ENCODE peak calls at places on chromosome 1, in four cellular contexts. One of them, this sample, is unnamed.
A peak's percentile ranks its signal among the peaks of the same experiment; 100 is the strongest.

GRCh38 chr1:55582078-55582477 is 366.9 kb upstream of the USP24 start:
- DNase-seq in H9: no peak
- DNase-seq in SHP77: no peak
- DNase-seq in Calu3: no peak
- DNase-seq in this sample: no peak

GRCh38 chr1:116118471-116118870 is 7.3 kb downstream of the MAB21L3 start:
- DNase-seq in H9: no peak
- DNase-seq in Calu3: no peak
- DNase-seq in SHP77: no peak
- DNase-seq in this sample: no peak

GRCh38 chr1:25782608-25783201 is 17.3 kb upstream of the SELENON start:
- DNase-seq in H9: no peak
- DNase-seq in Calu3: no peak
- DNase-seq in SHP77: no peak
- DNase-seq in this sample: no peak

GRCh38 chr1:231322880-231323530 is 14.6 kb downstream of the EXOC8 start:
- DNase-seq in Calu3: no peak
- DNase-seq in H9: no peak
- DNase-seq in SHP77: no peak
- DNase-seq in this sample: no peak

GRCh38 chr1:172417552-172417951 is 2.9 kb upstream of the C1orf105 start:
- DNase-seq in H9: no peak
- DNase-seq in Calu3: no peak
- DNase-seq in SHP77: no peak
- DNase-seq in this sample: no peak

GRCh38 chr1:150548632-150549495 is at the start of gene ADAMTSL4:
- DNase-seq in Calu3: peak; percentile 69
- DNase-seq in H9: peak; percentile 51
- DNase-seq in SHP77: peak; percentile 64
- DNase-seq in this sample: peak; percentile 80

GRCh38 chr1:168335500-168335899 is 54.8 kb downstream of the TBX19 start:
- DNase-seq in SHP77: no peak
- DNase-seq in H9: no peak
- DNase-seq in Calu3: no peak
- DNase-seq in this sample: no peak

GRCh38 chr1:115764541-115764940 is 4.0 kb downstream of the CASQ2 start:
- DNase-seq in H9: no peak
- DNase-seq in SHP77: no peak
- DNase-seq in Calu3: peak; percentile 64
- DNase-seq in this sample: peak; percentile 7

GRCh38 chr1:154326546-154327465 is 1.5 kb downstream of the ATP8B2 start:
- DNase-seq in SHP77: no peak
- DNase-seq in H9: peak; percentile 27
- DNase-seq in Calu3: no peak
- DNase-seq in this sample: peak; percentile 40

GRCh38 chr1:226985839-226986463 is 45.9 kb downstream of the COQ8A start:
- DNase-seq in SHP77: no peak
- DNase-seq in Calu3: no peak
- DNase-seq in H9: peak; percentile 31
- DNase-seq in this sample: no peak

GRCh38 chr1:232704694-232705680 is 75.1 kb upstream of the SIPA1L2 start:
- DNase-seq in H9: no peak
- DNase-seq in Calu3: peak; percentile 31
- DNase-seq in SHP77: peak; percentile 31
- DNase-seq in this sample: peak; percentile 38

GRCh38 chr1:226682841-226683800 is 56.0 kb downstream of the ITPKB start:
- DNase-seq in SHP77: no peak
- DNase-seq in Calu3: no peak
- DNase-seq in H9: no peak
- DNase-seq in this sample: no peak

This sample was measured in A549.